ENCODE peak calls at places on chromosomes 16 and 17, in ten cellular contexts. H is RWPE1, O is A549, N is ascending aorta, Q is germinal center, T is amniotic stem cell, P is foreskin keratinocyte, G is AG09319, E is AG04449, V is SW480. D is an unnamed sample.
A peak's percentile ranks its signal among the peaks of the same experiment; 100 is the strongest.

GRCh38 chr17:80082403-80083135 is 18.8 kb upstream of the GAA start:
- DNase-seq in V (peak; percentile 70), T (peak; percentile 64), N (no peak), O (peak; percentile 81), H (peak; percentile 63), P (no peak), E (no peak), Q (peak; percentile 77), G (peak; percentile 43), D (peak; percentile 37)

GRCh38 chr16:12747261-12747660 is 56.4 kb downstream of the CPPED1 start:
- DNase-seq in N (no peak), T (no peak), P (no peak), H (no peak), V (no peak), O (no peak), E (no peak), Q (no peak), G (no peak), D (no peak)

GRCh38 chr17:48565024-48565558 is 13.1 kb downstream of the HOXB4 start:
- DNase-seq in T (no peak), O (no peak), P (no peak), V (no peak), G (no peak), E (no peak), Q (no peak), N (no peak), H (no peak), D (no peak)

GRCh38 chr16:16146380-16147315 is 76.6 kb downstream of the ABCC6 start:
- DNase-seq in N (no peak), P (no peak), Q (no peak), E (no peak), H (no peak), V (no peak), O (no peak), T (no peak), G (no peak), D (no peak)

GRCh38 chr16:1527836-1528811 is 5.3 kb upstream of the TMEM204 start:
- DNase-seq in E (no peak), T (no peak), G (no peak), P (no peak), Q (no peak), O (no peak), N (no peak), H (no peak), V (no peak), D (no peak)

GRCh38 chr17:78263063-78263735 is 31.8 kb downstream of the TMEM235 start:
- DNase-seq in E (no peak), H (no peak), T (no peak), Q (peak; percentile 45), N (no peak), V (no peak), P (no peak), G (no peak), O (no peak), D (no peak)

GRCh38 chr16:79334127-79334526 is 266.4 kb downstream of the MAF start:
- DNase-seq in N (no peak), G (no peak), H (no peak), O (peak; percentile 4), E (no peak), Q (peak; percentile 45), T (no peak), P (no peak), V (no peak), D (peak; percentile 26)

GRCh38 chr16:58938856-58939255 is 204.7 kb upstream of the GOT2 start:
- DNase-seq in E (no peak), Q (no peak), P (no peak), T (no peak), G (no peak), O (no peak), V (no peak), N (no peak), H (no peak), D (no peak)

GRCh38 chr17:14468858-14469257 is 168.0 kb downstream of the HS3ST3B1 start:
- DNase-seq in V (no peak), G (no peak), P (no peak), E (no peak), O (no peak), N (no peak), Q (no peak), T (no peak), H (no peak), D (no peak)

GRCh38 chr16:78237346-78237745 is 137.9 kb downstream of the WWOX start:
- DNase-seq in Q (no peak), E (no peak), V (no peak), P (no peak), O (no peak), N (no peak), T (no peak), H (peak; percentile 6), G (no peak), D (no peak)

D was measured in T-helper 9 cell.